ENCODE peak calls at places on chromosomes 5 and 9, in ten cellular contexts. X is HuH-7; Q is GM04504; N is astrocyte of the spinal cord; Z is activated CD8-positive, alpha-beta memory T cell treated with anti-CD3 and anti-CD28 coated beads, Interleukin-2, amount 50 U/mL, for 48 hours; T is NCI-H2081; E is GM18507; P is hippocampal formation; W is AG08395; A is AG09319. C is an unnamed sample.

GRCh38 chr5:175731756-175732465 is 74.0 kb downstream of the HRH2 start:
- DNase-seq in Z (no peak), E (no peak), N (no peak), W (no peak), T (no peak), X (no peak), P (no peak), A (no peak), Q (no peak), C (no peak)

GRCh38 chr9:73011346-73011745 is 58.5 kb upstream of the ALDH1A1 start:
- DNase-seq in Z (no peak), N (peak), P (no peak), T (no peak), E (no peak), A (peak), W (peak), X (no peak), Q (peak), C (no peak)

GRCh38 chr9:136056546-136057235 is 38.4 kb downstream of the NACC2 start:
- DNase-seq in A (no peak), E (no peak), N (no peak), Q (no peak), P (no peak), X (no peak), W (no peak), Z (no peak), T (no peak), C (no peak)

GRCh38 chr9:134545213-134546211 is 96.1 kb upstream of the COL5A1 start:
- DNase-seq in E (no peak), P (peak), N (peak), Z (no peak), W (peak), X (no peak), Q (peak), T (no peak), A (no peak), C (no peak)

GRCh38 chr5:151675225-151675955 is 11.3 kb downstream of the SPARC start:
- DNase-seq in T (no peak), W (no peak), Z (no peak), Q (no peak), X (no peak), P (no peak), N (no peak), E (no peak), A (no peak), C (no peak)

GRCh38 chr5:122137702-122138101 is 8.4 kb downstream of the ZNF474 start:
- DNase-seq in A (no peak), W (no peak), X (no peak), P (no peak), T (no peak), Q (no peak), N (no peak), Z (no peak), E (no peak), C (no peak)

GRCh38 chr5:113778147-113778546 is 264.7 kb downstream of the YTHDC2 start:
- DNase-seq in N (no peak), X (no peak), Z (no peak), A (no peak), E (no peak), P (no peak), Q (no peak), T (no peak), W (no peak), C (no peak)

GRCh38 chr5:111384220-111384619 is 128.1 kb downstream of the STARD4 start:
- DNase-seq in P (no peak), T (no peak), X (no peak), E (no peak), Z (no peak), N (peak), W (no peak), Q (no peak), A (no peak), C (no peak)

GRCh38 chr5:421287-421880 is 21.6 kb upstream of the EXOC3 start:
- DNase-seq in W (no peak), X (no peak), E (no peak), N (no peak), T (no peak), Z (no peak), Q (no peak), A (no peak), P (no peak), C (no peak)

GRCh38 chr5:93586948-93587918 is 4.2 kb downstream of the NR2F1 start:
- DNase-seq in T (no peak), Z (no peak), X (no peak), E (no peak), N (peak), A (no peak), Q (no peak), W (no peak), P (no peak), C (no peak)

GRCh38 chr5:115949096-115949495 is 13.2 kb upstream of the LVRN start:
- DNase-seq in X (no peak), T (no peak), N (no peak), Z (no peak), E (no peak), P (no peak), Q (no peak), A (no peak), W (no peak), C (no peak)

GRCh38 chr9:130444565-130445221 is at the start of gene ASS1:
- DNase-seq in E (no peak), Z (peak), X (peak), Q (no peak), A (peak), P (peak), N (peak), W (peak), T (peak), C (no peak)

GRCh38 chr9:135561391-135562234 is at the start of gene PAEP:
- DNase-seq in N (no peak), Z (no peak), W (no peak), Q (no peak), E (no peak), A (no peak), X (no peak), T (no peak), P (no peak), C (no peak)

GRCh38 chr5:172283020-172283861 is at the start of gene UBTD2:
- DNase-seq in E (peak), N (peak), P (peak), T (peak), A (no peak), W (peak), Z (peak), Q (no peak), X (peak), C (no peak)

GRCh38 chr9:89797255-89797654 is 192.4 kb downstream of the GADD45G start:
- DNase-seq in P (no peak), Z (no peak), N (no peak), Q (no peak), X (no peak), A (no peak), W (no peak), E (no peak), T (no peak), C (no peak)

GRCh38 chr5:78727786-78728761 is 79.5 kb upstream of the LHFPL2 start:
- DNase-seq in W (no peak), Q (no peak), N (no peak), E (peak), P (no peak), T (no peak), X (peak), Z (no peak), A (no peak), C (no peak)

GRCh38 chr9:130837002-130837511 is 2.0 kb downstream of the ABL1 start:
- DNase-seq in Q (peak), X (peak), T (no peak), W (peak), P (peak), Z (no peak), E (no peak), N (peak), A (peak), C (no peak)

GRCh38 chr5:54881286-54882005 is 103.9 kb downstream of the ESM1 start:
- DNase-seq in E (no peak), T (no peak), X (no peak), A (no peak), Z (no peak), Q (no peak), N (peak), W (no peak), P (no peak), C (no peak)